ENCODE peak calls at places on chromosome 18, in nine cellular contexts. G, T, I, M, P, Q, R, F and L are unnamed samples.

GRCh38 chr18:59377938-59378337 is 18.9 kb upstream of the LMAN1 start:
- DNase-seq in G (no peak), T (no peak), I (no peak), M (no peak), P (no peak), Q (no peak), R (no peak), F (no peak), L (no peak)

GRCh38 chr18:39863916-39864315 is 2091.1 kb upstream of the PIK3C3 start:
- DNase-seq in G (no peak), T (no peak), I (no peak), M (no peak), P (no peak), Q (no peak), R (no peak), F (peak; percentile 13), L (no peak)

GRCh38 chr18:32612651-32613050 is 142.0 kb upstream of the GAREM1 start:
- DNase-seq in G (no peak), T (no peak), I (no peak), M (no peak), P (no peak), Q (no peak), R (peak; percentile 59), F (no peak), L (no peak)

GRCh38 chr18:9941108-9941507 is 27.3 kb downstream of the VAPA start:
- DNase-seq in G (no peak), T (no peak), I (no peak), M (no peak), P (no peak), Q (no peak), R (no peak), F (no peak), L (no peak)

GRCh38 chr18:47036298-47036874 is 965 bp upstream of the ELOA2 start:
- DNase-seq in G (peak; percentile 39), T (peak; percentile 28), I (peak; percentile 4), M (peak; percentile 29), P (no peak), Q (peak; percentile 14), R (peak; percentile 49), F (peak; percentile 6), L (peak; percentile 17)

GRCh38 chr18:40179647-40180175 is 1775.3 kb upstream of the PIK3C3 start:
- DNase-seq in G (peak; percentile 55), T (no peak), I (peak; percentile 1), M (no peak), P (no peak), Q (no peak), R (no peak), F (no peak), L (peak; percentile 50)

GRCh38 chr18:61963705-61964104 is 70.9 kb upstream of the RNF152 start:
- DNase-seq in G (no peak), T (no peak), I (no peak), M (no peak), P (no peak), Q (no peak), R (no peak), F (no peak), L (no peak)

GRCh38 chr18:904135-905090 is at the start of gene ADCYAP1:
- DNase-seq in G (peak; percentile 82), T (no peak), I (no peak), M (no peak), P (no peak), Q (no peak), R (peak; percentile 33), F (no peak), L (peak; percentile 35)

GRCh38 chr18:63199743-63200241 is 119.8 kb downstream of the BCL2 start:
- DNase-seq in G (no peak), T (peak; percentile 6), I (no peak), M (no peak), P (no peak), Q (peak; percentile 77), R (no peak), F (no peak), L (no peak)

GRCh38 chr18:63195410-63196159 is 124.0 kb downstream of the BCL2 start:
- DNase-seq in G (no peak), T (no peak), I (no peak), M (no peak), P (no peak), Q (no peak), R (no peak), F (no peak), L (no peak)

GRCh38 chr18:63198868-63199742 is 120.5 kb downstream of the BCL2 start:
- DNase-seq in G (no peak), T (no peak), I (no peak), M (no peak), P (no peak), Q (no peak), R (no peak), F (no peak), L (no peak)

GRCh38 chr18:63198098-63198760 is 121.3 kb downstream of the BCL2 start:
- DNase-seq in G (no peak), T (no peak), I (no peak), M (no peak), P (no peak), Q (no peak), R (no peak), F (no peak), L (no peak)

GRCh38 chr18:63197246-63197791 is 122.2 kb downstream of the BCL2 start:
- DNase-seq in G (no peak), T (no peak), I (no peak), M (no peak), P (no peak), Q (no peak), R (no peak), F (no peak), L (no peak)
- H3K9me3 ChIP-seq in G (no peaks in the 10 kb centered on the region), T (no peaks in the 10 kb centered on the region), I (no peaks in the 10 kb centered on the region), M (peaks cover 6% of the 10 kb centered on the region), P (no peaks in the 10 kb centered on the region), Q (no peaks in the 10 kb centered on the region), R (no peaks in the 10 kb centered on the region), F (no peaks in the 10 kb centered on the region), L (no peaks in the 10 kb centered on the region)

GRCh38 chr18:57981629-57982028 is 62.4 kb upstream of the NEDD4L start:
- DNase-seq in G (no peak), T (no peak), I (no peak), M (no peak), P (no peak), Q (no peak), R (no peak), F (no peak), L (no peak)
- TF ChIP-seq EZH2 in G (no peak), T (no peak), I (no peak), M (no peak), P (no peak), Q (no peak), R (no peak), F (no peak), L (no peak)

GRCh38 chr18:64119916-64120315 is 29.0 kb downstream of the LINC00305 start:
- DNase-seq in G (no peak), T (no peak), I (no peak), M (no peak), P (no peak), Q (no peak), R (peak; percentile 29), F (peak; percentile 1), L (no peak)
- TF ChIP-seq CTCF in G (peak; percentile 19), T (no peak), I (no peak), M (no peak), P (peak; percentile 27), Q (no peak), R (peak; percentile 54), F (no peak), L (peak; percentile 3)

DNA sequence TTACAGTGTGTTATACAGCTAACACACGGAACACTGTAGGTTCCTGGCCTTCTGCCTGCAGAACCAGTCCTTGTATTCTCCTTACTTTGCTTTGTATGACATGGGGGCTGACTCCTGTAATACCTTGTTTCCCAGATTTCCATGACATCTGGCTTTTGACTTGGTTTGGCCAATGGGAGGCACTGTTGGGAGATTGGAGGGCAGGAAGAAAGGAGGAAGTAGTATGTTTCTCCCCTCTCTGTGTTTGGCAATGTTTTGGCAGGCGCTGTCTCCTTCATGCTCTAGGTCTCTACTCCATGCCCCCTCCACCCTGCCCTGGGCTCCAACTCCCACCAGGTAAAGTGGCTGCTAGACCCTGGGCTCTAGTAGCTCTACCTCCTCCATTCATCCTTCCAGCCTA is 331.1 kb upstream of the SLC14A2 start:
- DNase-seq in G (no peak), T (no peak), I (no peak), M (no peak), P (no peak), Q (no peak), R (no peak), F (no peak), L (no peak)
- H3K9me3 ChIP-seq in G (no peaks in the 10 kb centered on the region), T (no peaks in the 10 kb centered on the region), I (no peaks in the 10 kb centered on the region), M (no peaks in the 10 kb centered on the region), P (no peaks in the 10 kb centered on the region), Q (no peaks in the 10 kb centered on the region), R (no peaks in the 10 kb centered on the region), F (no peaks in the 10 kb centered on the region), L (no peaks in the 10 kb centered on the region)

GRCh38 chr18:37274988-37275590 is 290.5 kb downstream of the CELF4 start:
- DNase-seq in G (no peak), T (no peak), I (no peak), M (no peak), P (no peak), Q (no peak), R (no peak), F (no peak), L (no peak)
- TF ChIP-seq EZH2 in G (no peak), T (no peak), I (no peak), M (no peak), P (no peak), Q (no peak), R (no peak), F (no peak), L (no peak)

GRCh38 chr18:36776650-36777049 is 52.2 kb downstream of the TPGS2 start:
- DNase-seq in G (no peak), T (no peak), I (no peak), M (no peak), P (no peak), Q (no peak), R (no peak), F (no peak), L (no peak)
- TF ChIP-seq CTCF in G (no peak), T (no peak), I (no peak), M (no peak), P (no peak), Q (no peak), R (no peak), F (no peak), L (no peak)